ENCODE peak calls at places on chromosomes 4 and X, in ten cellular contexts. L is activated T-cell treated with anti-CD3 and anti-CD28 coated beads for 1 hour; Y is astrocyte of the spinal cord; I is Daoy; D is CD4-positive, alpha-beta memory T cell; Z is effector memory CD4-positive, alpha-beta T cell; R is substantia nigra; B is stimulated activated CD8-positive, alpha-beta memory T cell treated with anti-CD3 and anti-CD28 coated beads, Interleukin-7, amount 100 ng/mL, for 24 hours; G is NCI-H345; Q is left cardiac atrium. S is an unnamed sample.

GRCh38 chrX:106897259-106897658 is 5.9 kb downstream of the RIPPLY1 start:
- DNase-seq in L (no peak), D (no peak), G (no peak), B (no peak), Q (no peak), I (peak), Z (no peak), Y (peak), R (no peak), S (no peak)

GRCh38 chrX:143788265-143788664 is 67.7 kb upstream of the SPANXN2 start:
- DNase-seq in Q (no peak), B (no peak), Z (no peak), G (peak), L (no peak), D (no peak), Y (peak), I (no peak), R (no peak), S (no peak)

GRCh38 chr4:107991945-107992625 is 2.4 kb downstream of the HADH start:
- DNase-seq in G (no peak), D (no peak), B (no peak), L (no peak), I (no peak), Z (no peak), Y (no peak), Q (no peak), R (no peak), S (no peak)

GRCh38 chr4:181418491-181418890 is 824.7 kb upstream of the TENM3 start:
- DNase-seq in B (no peak), G (no peak), R (no peak), Z (no peak), I (no peak), L (no peak), Y (no peak), Q (no peak), D (no peak), S (no peak)

GRCh38 chr4:57442834-57443291 is 332.7 kb upstream of the IGFBP7 start:
- DNase-seq in G (peak), R (no peak), Q (no peak), L (no peak), I (no peak), Z (no peak), Y (peak), B (no peak), D (no peak), S (no peak)

GRCh38 chr4:105171912-105172311 is 25.2 kb downstream of the TET2 start:
- DNase-seq in I (no peak), R (no peak), Q (no peak), D (no peak), B (no peak), G (no peak), Y (no peak), Z (no peak), L (no peak), S (no peak)

GRCh38 chr4:8355306-8355705 is 85.2 kb downstream of the ACOX3 start:
- DNase-seq in L (no peak), Q (no peak), R (no peak), B (no peak), Z (no peak), I (peak), Y (no peak), G (no peak), D (no peak), S (no peak)

GRCh38 chr4:82713856-82714255 is 84.7 kb downstream of the SCD5 start:
- DNase-seq in G (no peak), I (no peak), L (no peak), Y (no peak), D (no peak), Q (no peak), Z (no peak), R (no peak), B (no peak), S (no peak)

GRCh38 chr4:88809561-88810219 is 112.1 kb upstream of the NAP1L5 start:
- DNase-seq in L (no peak), B (no peak), Q (no peak), G (no peak), D (no peak), R (no peak), Y (peak), I (no peak), Z (no peak), S (no peak)

GRCh38 chr4:83535945-83536648 is at the start of gene GPAT3:
- DNase-seq in Z (peak), I (peak), R (no peak), L (peak), Y (peak), D (peak), Q (peak), B (peak), G (peak), S (peak)

GRCh38 chr4:88005086-88005485 is 2.3 kb upstream of the PKD2 start:
- DNase-seq in Z (no peak), R (no peak), L (no peak), I (no peak), B (no peak), D (no peak), Q (no peak), G (no peak), Y (peak), S (no peak)

GRCh38 chr4:80255374-80256095 is 10.9 kb upstream of the FGF5 start:
- DNase-seq in G (no peak), Y (peak), L (no peak), I (no peak), Q (no peak), Z (no peak), R (no peak), D (no peak), B (no peak), S (no peak)

GRCh38 chrX:120664081-120664480 is 34.2 kb upstream of the C1GALT1C1 start:
- DNase-seq in Q (no peak), I (no peak), Z (no peak), Y (peak), L (no peak), G (no peak), R (no peak), D (no peak), B (no peak), S (no peak)

GRCh38 chr4:158895797-158896442 is 127.1 kb downstream of the FNIP2 start:
- DNase-seq in G (no peak), R (no peak), I (no peak), Q (no peak), D (no peak), B (no peak), Y (no peak), L (no peak), Z (no peak), S (no peak)

GRCh38 chr4:153241970-153242847 is 38.0 kb downstream of the TRIM2 start:
- DNase-seq in G (peak), L (no peak), Q (no peak), Z (no peak), I (no peak), B (no peak), D (no peak), Y (peak), R (no peak), S (no peak)

GRCh38 chr4:169650227-169650936 is 30.0 kb downstream of the CLCN3 start:
- DNase-seq in R (no peak), L (no peak), Z (no peak), I (no peak), Y (no peak), Q (no peak), D (no peak), B (no peak), G (no peak), S (no peak)

GRCh38 chrX:40844476-40844875 is 109.1 kb upstream of the MED14 start:
- DNase-seq in D (no peak), L (no peak), I (no peak), R (no peak), G (no peak), Y (peak), B (no peak), Z (no peak), Q (no peak), S (no peak)

GRCh38 chr4:114282937-114283336 is 303.5 kb upstream of the ARSJ start:
- DNase-seq in G (no peak), Q (no peak), Z (no peak), I (no peak), L (no peak), B (no peak), R (no peak), D (no peak), Y (no peak), S (no peak)

GRCh38 chrX:45329217-45329616 is 128.5 kb upstream of the DIPK2B start:
- DNase-seq in G (no peak), B (no peak), Q (no peak), Z (no peak), L (no peak), R (no peak), I (peak), Y (no peak), D (no peak), S (no peak)

GRCh38 chrX:2614911-2615310 is 76.2 kb upstream of the CD99 start:
- DNase-seq in Z (no peak), Q (no peak), I (peak), G (no peak), L (no peak), Y (peak), R (no peak), D (no peak), B (no peak), S (no peak)

GRCh38 chr4:41631538-41631937 is 93.6 kb downstream of the LIMCH1 start:
- DNase-seq in L (no peak), Y (no peak), Q (no peak), G (no peak), D (no peak), R (no peak), Z (no peak), B (no peak), I (no peak), S (no peak)